ENCODE peak calls at places on chromosomes 1 and 21, in six cellular contexts. One of them, this sample, is unnamed.
A peak's percentile ranks its signal among the peaks of the same experiment; 100 is the strongest.

GRCh38 chr1:20483833-20484525 is 2.0 kb downstream of the CAMK2N1 start:
- DNase-seq in transverse colon: peak; percentile 32
- DNase-seq in fibroblast of lung: peak; percentile 45
- DNase-seq in thoracic aorta: no peak
- DNase-seq in left ventricle myocardium inferior: no peak
- DNase-seq in pancreas: no peak
- DNase-seq in this sample: peak; percentile 48

GRCh38 chr1:219412772-219413171 is 200.1 kb downstream of the ZC3H11B start:
- DNase-seq in fibroblast of lung: no peak
- DNase-seq in pancreas: no peak
- DNase-seq in transverse colon: no peak
- DNase-seq in left ventricle myocardium inferior: no peak
- DNase-seq in thoracic aorta: no peak
- DNase-seq in this sample: no peak

GRCh38 chr1:60279798-60280197 is 206.2 kb upstream of the C1orf87 start:
- DNase-seq in transverse colon: no peak
- DNase-seq in thoracic aorta: no peak
- DNase-seq in left ventricle myocardium inferior: no peak
- DNase-seq in pancreas: no peak
- DNase-seq in fibroblast of lung: peak; percentile 70
- DNase-seq in this sample: no peak

GRCh38 chr1:245260116-245260882 is 105.5 kb downstream of the KIF26B start:
- DNase-seq in thoracic aorta: no peak
- DNase-seq in pancreas: peak; percentile 22
- DNase-seq in left ventricle myocardium inferior: no peak
- DNase-seq in transverse colon: no peak
- DNase-seq in fibroblast of lung: no peak
- DNase-seq in this sample: no peak

GRCh38 chr1:111967067-111967690 is 22.3 kb downstream of the KCND3 start:
- DNase-seq in left ventricle myocardium inferior: no peak
- DNase-seq in fibroblast of lung: no peak
- DNase-seq in transverse colon: no peak
- DNase-seq in thoracic aorta: no peak
- DNase-seq in pancreas: no peak
- DNase-seq in this sample: peak; percentile 87

GRCh38 chr1:67710417-67710816 is 25.4 kb downstream of the GADD45A start:
- DNase-seq in left ventricle myocardium inferior: no peak
- DNase-seq in fibroblast of lung: peak; percentile 54
- DNase-seq in thoracic aorta: peak; percentile 70
- DNase-seq in transverse colon: no peak
- DNase-seq in pancreas: no peak
- DNase-seq in this sample: no peak

GRCh38 chr1:12153181-12153785 is 13.5 kb upstream of the TNFRSF1B start:
- DNase-seq in left ventricle myocardium inferior: no peak
- DNase-seq in pancreas: peak; percentile 71
- DNase-seq in thoracic aorta: peak; percentile 26
- DNase-seq in transverse colon: peak; percentile 53
- DNase-seq in fibroblast of lung: peak; percentile 81
- DNase-seq in this sample: peak; percentile 76

GRCh38 chr21:15058718-15059316 is 6.0 kb downstream of the NRIP1 start:
- DNase-seq in thoracic aorta: no peak
- DNase-seq in left ventricle myocardium inferior: no peak
- DNase-seq in pancreas: no peak
- DNase-seq in fibroblast of lung: peak; percentile 49
- DNase-seq in transverse colon: no peak
- DNase-seq in this sample: no peak

GRCh38 chr1:30818568-30819243 is 61.1 kb upstream of the LAPTM5 start:
- DNase-seq in left ventricle myocardium inferior: no peak
- DNase-seq in transverse colon: no peak
- DNase-seq in fibroblast of lung: no peak
- DNase-seq in pancreas: no peak
- DNase-seq in thoracic aorta: no peak
- DNase-seq in this sample: peak; percentile 70

GRCh38 chr1:18452550-18452949 is 28.2 kb upstream of the KLHDC7A start:
- DNase-seq in thoracic aorta: no peak
- DNase-seq in transverse colon: no peak
- DNase-seq in fibroblast of lung: no peak
- DNase-seq in pancreas: no peak
- DNase-seq in left ventricle myocardium inferior: no peak
- DNase-seq in this sample: no peak

GRCh38 chr1:232011961-232012360 is 385.4 kb downstream of the DISC1 start:
- DNase-seq in transverse colon: no peak
- DNase-seq in fibroblast of lung: peak; percentile 24
- DNase-seq in left ventricle myocardium inferior: no peak
- DNase-seq in thoracic aorta: no peak
- DNase-seq in pancreas: no peak
- DNase-seq in this sample: no peak

GRCh38 chr1:199512037-199512710 is 515.3 kb upstream of the NR5A2 start:
- DNase-seq in thoracic aorta: no peak
- DNase-seq in left ventricle myocardium inferior: no peak
- DNase-seq in transverse colon: no peak
- DNase-seq in fibroblast of lung: no peak
- DNase-seq in pancreas: no peak
- DNase-seq in this sample: no peak

GRCh38 chr1:192609110-192610079 is 26.6 kb upstream of the RGS13 start:
- DNase-seq in pancreas: peak; percentile 60
- DNase-seq in thoracic aorta: peak; percentile 7
- DNase-seq in left ventricle myocardium inferior: peak; percentile 25
- DNase-seq in fibroblast of lung: no peak
- DNase-seq in transverse colon: peak; percentile 81
- DNase-seq in this sample: peak; percentile 76

GRCh38 chr1:231420299-231420958 is 1.7 kb downstream of the EGLN1 start:
- DNase-seq in pancreas: no peak
- DNase-seq in transverse colon: no peak
- DNase-seq in left ventricle myocardium inferior: no peak
- DNase-seq in thoracic aorta: no peak
- DNase-seq in fibroblast of lung: peak; percentile 36
- DNase-seq in this sample: no peak

GRCh38 chr1:19536519-19536918 is 51.2 kb upstream of the CAPZB start:
- DNase-seq in left ventricle myocardium inferior: no peak
- DNase-seq in pancreas: no peak
- DNase-seq in transverse colon: no peak
- DNase-seq in thoracic aorta: no peak
- DNase-seq in fibroblast of lung: no peak
- DNase-seq in this sample: no peak

GRCh38 chr1:173113015-173113741 is 62.4 kb upstream of the TNFSF18 start:
- DNase-seq in fibroblast of lung: no peak
- DNase-seq in thoracic aorta: no peak
- DNase-seq in left ventricle myocardium inferior: no peak
- DNase-seq in transverse colon: no peak
- DNase-seq in pancreas: no peak
- DNase-seq in this sample: no peak

GRCh38 chr1:6450943-6451373 is 15.0 kb downstream of the TNFRSF25 start:
- DNase-seq in pancreas: no peak
- DNase-seq in thoracic aorta: no peak
- DNase-seq in fibroblast of lung: no peak
- DNase-seq in transverse colon: peak; percentile 91
- DNase-seq in left ventricle myocardium inferior: no peak
- DNase-seq in this sample: no peak

GRCh38 chr1:35708179-35708891 is 10.3 kb downstream of the C1orf216 start:
- DNase-seq in left ventricle myocardium inferior: no peak
- DNase-seq in thoracic aorta: no peak
- DNase-seq in pancreas: no peak
- DNase-seq in transverse colon: no peak
- DNase-seq in fibroblast of lung: no peak
- DNase-seq in this sample: no peak

GRCh38 chr1:229538945-229539344 is 19.6 kb downstream of the ABCB10 start:
- DNase-seq in pancreas: no peak
- DNase-seq in transverse colon: no peak
- DNase-seq in thoracic aorta: no peak
- DNase-seq in left ventricle myocardium inferior: no peak
- DNase-seq in fibroblast of lung: no peak
- DNase-seq in this sample: no peak

GRCh38 chr1:8844421-8845063 is 27.1 kb upstream of the RERE start:
- DNase-seq in left ventricle myocardium inferior: peak; percentile 35
- DNase-seq in pancreas: no peak
- DNase-seq in thoracic aorta: no peak
- DNase-seq in fibroblast of lung: no peak
- DNase-seq in transverse colon: no peak
- DNase-seq in this sample: no peak

DNA sequence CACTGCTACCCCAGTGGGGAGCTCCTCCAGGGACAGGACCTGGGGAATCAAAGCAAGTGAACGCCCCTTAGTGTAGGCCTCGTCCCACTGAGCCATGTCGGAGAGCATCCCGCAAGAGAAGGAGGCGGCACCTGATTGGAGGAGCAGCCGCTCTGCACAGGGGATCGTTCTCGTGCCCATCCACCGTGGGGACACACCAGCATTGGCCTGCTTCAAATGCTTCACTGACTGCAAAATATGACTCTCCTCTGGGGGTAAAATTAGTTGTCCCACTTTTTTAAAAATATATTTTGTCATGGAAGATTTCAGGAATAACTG is 111.0 kb downstream of the PDE9A start:
- DNase-seq in left ventricle myocardium inferior: no peak
- DNase-seq in transverse colon: no peak
- DNase-seq in thoracic aorta: no peak
- DNase-seq in fibroblast of lung: no peak
- DNase-seq in pancreas: no peak
- DNase-seq in this sample: no peak
- H3K4me3 ChIP-seq in left ventricle myocardium inferior: no peak overlapping the region
- H3K4me3 ChIP-seq in transverse colon: no peak overlapping the region
- H3K4me3 ChIP-seq in thoracic aorta: no peak overlapping the region
- H3K4me3 ChIP-seq in fibroblast of lung: no peak overlapping the region
- H3K4me3 ChIP-seq in pancreas: no peak overlapping the region
- H3K4me3 ChIP-seq in this sample: no peak overlapping the region

GRCh38 chr1:156944848-156945247 is 24.4 kb downstream of the LRRC71 start:
- DNase-seq in thoracic aorta: no peak
- DNase-seq in transverse colon: no peak
- DNase-seq in left ventricle myocardium inferior: no peak
- DNase-seq in pancreas: no peak
- DNase-seq in fibroblast of lung: no peak
- DNase-seq in this sample: no peak
- H3K36me3 ChIP-seq in thoracic aorta: peaks cover 83% of the 10 kb centered on the region
- H3K36me3 ChIP-seq in transverse colon: no peaks in the 10 kb centered on the region
- H3K36me3 ChIP-seq in left ventricle myocardium inferior: peaks cover 100% of the 10 kb centered on the region
- H3K36me3 ChIP-seq in pancreas: no peaks in the 10 kb centered on the region
- H3K36me3 ChIP-seq in fibroblast of lung: peaks cover 23% of the 10 kb centered on the region
- H3K36me3 ChIP-seq in this sample: peaks cover 99% of the 10 kb centered on the region

DNA sequence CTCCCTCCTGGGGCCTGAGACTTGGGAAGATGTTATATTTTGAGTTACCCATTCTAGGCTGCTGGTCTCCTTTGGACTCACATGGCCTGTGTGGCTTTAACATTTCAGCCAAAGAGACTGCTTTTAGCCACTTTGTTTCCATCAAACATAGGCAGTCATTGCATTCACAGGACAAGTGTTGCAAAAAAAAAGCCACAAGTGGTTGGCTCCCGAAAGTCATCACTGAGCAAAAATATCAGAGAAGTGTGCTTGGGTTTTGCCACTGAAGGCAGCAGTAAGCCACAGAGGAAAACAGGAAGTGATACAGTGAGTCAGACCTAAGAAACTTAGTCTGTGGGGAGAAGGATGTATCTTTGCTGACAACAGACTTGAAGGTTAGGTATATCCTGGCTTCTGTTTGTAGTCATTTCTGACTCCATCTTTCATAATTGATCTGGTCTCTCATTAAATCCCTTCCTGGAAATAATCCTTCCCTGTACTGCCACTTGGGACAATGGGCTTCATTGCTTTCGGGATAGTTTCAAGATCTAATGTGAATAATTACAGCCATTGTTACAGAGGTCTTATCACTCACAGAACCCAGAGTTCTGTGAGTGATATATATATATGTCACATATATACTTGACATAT is 80.9 kb downstream of the COLGALT2 start:
- DNase-seq in thoracic aorta: no peak
- DNase-seq in transverse colon: peak; percentile 30
- DNase-seq in pancreas: peak; percentile 27
- DNase-seq in left ventricle myocardium inferior: no peak
- DNase-seq in fibroblast of lung: peak; percentile 72
- DNase-seq in this sample: no peak
- H3K4me1 ChIP-seq in thoracic aorta: no peaks in the 10 kb centered on the region
- H3K4me1 ChIP-seq in transverse colon: peaks cover 16% of the 10 kb centered on the region
- H3K4me1 ChIP-seq in pancreas: peaks cover 7% of the 10 kb centered on the region
- H3K4me1 ChIP-seq in left ventricle myocardium inferior: peaks cover 23% of the 10 kb centered on the region
- H3K4me1 ChIP-seq in fibroblast of lung: peaks cover 2% of the 10 kb centered on the region
- H3K4me1 ChIP-seq in this sample: peaks cover 7% of the 10 kb centered on the region

GRCh38 chr1:27868932-27869718 is 3.2 kb upstream of the THEMIS2 start:
- DNase-seq in thoracic aorta: no peak
- DNase-seq in transverse colon: peak; percentile 60
- DNase-seq in pancreas: no peak
- DNase-seq in fibroblast of lung: no peak
- DNase-seq in left ventricle myocardium inferior: peak; percentile 52
- DNase-seq in this sample: peak; percentile 69
- H3K4me3 ChIP-seq in thoracic aorta: peak overlapping the region; percentile 5
- H3K4me3 ChIP-seq in transverse colon: no peak overlapping the region
- H3K4me3 ChIP-seq in pancreas: no peak overlapping the region
- H3K4me3 ChIP-seq in fibroblast of lung: no peak overlapping the region
- H3K4me3 ChIP-seq in left ventricle myocardium inferior: no peak overlapping the region
- H3K4me3 ChIP-seq in this sample: no peak overlapping the region

GRCh38 chr1:97759078-97759477 is 161.8 kb downstream of the DPYD start:
- DNase-seq in left ventricle myocardium inferior: no peak
- DNase-seq in pancreas: no peak
- DNase-seq in thoracic aorta: no peak
- DNase-seq in transverse colon: no peak
- DNase-seq in fibroblast of lung: peak; percentile 15
- DNase-seq in this sample: no peak

GRCh38 chr1:97764991-97765390 is 155.8 kb downstream of the DPYD start:
- DNase-seq in fibroblast of lung: no peak
- DNase-seq in thoracic aorta: no peak
- DNase-seq in pancreas: no peak
- DNase-seq in transverse colon: no peak
- DNase-seq in left ventricle myocardium inferior: no peak
- DNase-seq in this sample: no peak

GRCh38 chr1:97758589-97759057 is 162.2 kb downstream of the DPYD start:
- DNase-seq in thoracic aorta: no peak
- DNase-seq in left ventricle myocardium inferior: no peak
- DNase-seq in fibroblast of lung: peak; percentile 27
- DNase-seq in pancreas: no peak
- DNase-seq in transverse colon: no peak
- DNase-seq in this sample: no peak

GRCh38 chr1:97761637-97762036 is 159.2 kb downstream of the DPYD start:
- DNase-seq in left ventricle myocardium inferior: no peak
- DNase-seq in fibroblast of lung: no peak
- DNase-seq in pancreas: no peak
- DNase-seq in thoracic aorta: no peak
- DNase-seq in transverse colon: no peak
- DNase-seq in this sample: no peak
- H3K36me3 ChIP-seq in left ventricle myocardium inferior: no peaks in the 10 kb centered on the region
- H3K36me3 ChIP-seq in fibroblast of lung: no peaks in the 10 kb centered on the region
- H3K36me3 ChIP-seq in pancreas: no peaks in the 10 kb centered on the region
- H3K36me3 ChIP-seq in thoracic aorta: no peaks in the 10 kb centered on the region
- H3K36me3 ChIP-seq in transverse colon: no peaks in the 10 kb centered on the region
- H3K36me3 ChIP-seq in this sample: no peaks in the 10 kb centered on the region

This sample was measured in upper lobe of right lung.